ENCODE peak calls at places on chromosome 4, in seven cellular contexts. H, O, A, L, R, G and B are unnamed samples.

GRCh38 chr4:174218127-174218790 is 65.2 kb downstream of the FBXO8 start:
- DNase-seq in H (peak), O (no peak), A (no peak), L (no peak), R (no peak), G (no peak), B (peak)

GRCh38 chr4:110501826-110502225 is 25.9 kb downstream of the ENPEP start:
- DNase-seq in H (no peak), O (no peak), A (no peak), L (no peak), R (no peak), G (no peak), B (no peak)

GRCh38 chr4:132180020-132180427 is 969.1 kb upstream of the PCDH10 start:
- DNase-seq in H (no peak), O (no peak), A (no peak), L (peak), R (no peak), G (no peak), B (no peak)

GRCh38 chr4:168558587-168558986 is 61.7 kb downstream of the PALLD start:
- DNase-seq in H (no peak), O (no peak), A (no peak), L (peak), R (no peak), G (no peak), B (no peak)

GRCh38 chr4:144709159-144709558 is 63.2 kb downstream of the HHIP start:
- DNase-seq in H (peak), O (no peak), A (no peak), L (peak), R (no peak), G (no peak), B (no peak)

GRCh38 chr4:181007751-181008150 is 1235.5 kb upstream of the TENM3 start:
- DNase-seq in H (no peak), O (no peak), A (no peak), L (peak), R (no peak), G (no peak), B (no peak)

GRCh38 chr4:17203767-17204166 is 305.3 kb upstream of the LDB2 start:
- DNase-seq in H (no peak), O (no peak), A (no peak), L (no peak), R (no peak), G (no peak), B (no peak)

GRCh38 chr4:147732516-147733193 is 767 bp downstream of the ARHGAP10 start:
- DNase-seq in H (peak), O (no peak), A (no peak), L (no peak), R (peak), G (peak), B (peak)

GRCh38 chr4:52954771-52955170 is 92.7 kb downstream of the RASL11B start:
- DNase-seq in H (no peak), O (no peak), A (no peak), L (no peak), R (peak), G (no peak), B (no peak)

GRCh38 chr4:168071304-168071703 is 21.0 kb upstream of the ANXA10 start:
- DNase-seq in H (no peak), O (no peak), A (no peak), L (no peak), R (no peak), G (no peak), B (no peak)

GRCh38 chr4:77273412-77273811 is 116.4 kb downstream of the CCNG2 start:
- DNase-seq in H (no peak), O (no peak), A (no peak), L (no peak), R (no peak), G (no peak), B (no peak)

GRCh38 chr4:98571161-98571786 is 87.1 kb downstream of the TSPAN5 start:
- DNase-seq in H (no peak), O (no peak), A (no peak), L (no peak), R (no peak), G (no peak), B (no peak)

GRCh38 chr4:113733685-113734084 is 27.9 kb downstream of the CAMK2D start:
- DNase-seq in H (no peak), O (no peak), A (no peak), L (no peak), R (no peak), G (no peak), B (no peak)

GRCh38 chr4:117324851-117325491 is 239.6 kb upstream of the TRAM1L1 start:
- DNase-seq in H (no peak), O (no peak), A (no peak), L (peak), R (no peak), G (no peak), B (no peak)

GRCh38 chr4:28378109-28378830 is 1517.6 kb downstream of the STIM2 start:
- DNase-seq in H (peak), O (no peak), A (no peak), L (no peak), R (no peak), G (no peak), B (no peak)

GRCh38 chr4:168877779-168878491 is 132.1 kb downstream of the CBR4 start:
- DNase-seq in H (peak), O (no peak), A (peak), L (no peak), R (no peak), G (peak), B (peak)

GRCh38 chr4:109436504-109436903 is 2.9 kb downstream of the SEC24B start:
- DNase-seq in H (no peak), O (no peak), A (no peak), L (no peak), R (no peak), G (no peak), B (no peak)

GRCh38 chr4:139465922-139466321 is 12.0 kb downstream of the RAB33B start:
- DNase-seq in H (no peak), O (no peak), A (no peak), L (no peak), R (no peak), G (no peak), B (no peak)

GRCh38 chr4:2833671-2834000 is 10.0 kb upstream of the ADD1 start:
- DNase-seq in H (no peak), O (peak), A (no peak), L (no peak), R (no peak), G (no peak), B (peak)

GRCh38 chr4:7854211-7854610 is 85.5 kb downstream of the AFAP1 start:
- DNase-seq in H (no peak), O (no peak), A (peak), L (no peak), R (no peak), G (no peak), B (peak)

GRCh38 chr4:23368081-23368697 is 521.7 kb downstream of the PPARGC1A start:
- DNase-seq in H (peak), O (no peak), A (no peak), L (no peak), R (no peak), G (no peak), B (peak)

GRCh38 chr4:142091691-142092182 is 455.4 kb downstream of the IL15 start:
- DNase-seq in H (no peak), O (no peak), A (no peak), L (peak), R (peak), G (no peak), B (no peak)

GRCh38 chr4:86498560-86499166 is 95.5 kb upstream of the PTPN13 start:
- DNase-seq in H (no peak), O (no peak), A (no peak), L (peak), R (no peak), G (no peak), B (no peak)